ENCODE peak calls at places on chromosomes 7 and 10, in five cellular contexts. Z is fibroblast of the aortic adventitia, J is HFF-Myc, V is stomach, P is suprapubic skin. S is an unnamed sample.

GRCh38 chr10:13989616-13990015 is 341.1 kb downstream of the FRMD4A start:
- DNase-seq in Z (no peak), J (no peak), V (no peak), P (no peak), S (no peak)

GRCh38 chr7:11427686-11428273 is 404.2 kb downstream of the THSD7A start:
- DNase-seq in Z (peak; percentile 78), J (peak; percentile 33), V (no peak), P (no peak), S (peak; percentile 69)

GRCh38 chr7:2774935-2775334 is 69.2 kb downstream of the GNA12 start:
- DNase-seq in Z (no peak), J (no peak), V (no peak), P (no peak), S (no peak)

GRCh38 chr7:28272461-28272877 is 91.9 kb upstream of the JAZF1 start:
- DNase-seq in Z (peak; percentile 62), J (peak; percentile 5), V (peak; percentile 28), P (no peak), S (no peak)

GRCh38 chr10:53664620-53665019 is 892.0 kb upstream of the MBL2 start:
- DNase-seq in Z (no peak), J (no peak), V (no peak), P (no peak), S (no peak)

GRCh38 chr7:157228864-157229422 is 90.2 kb downstream of the UBE3C start:
- DNase-seq in Z (peak; percentile 15), J (no peak), V (no peak), P (no peak), S (no peak)

GRCh38 chr7:76063525-76063924 is 15.6 kb downstream of the MDH2 start:
- DNase-seq in Z (no peak), J (no peak), V (peak; percentile 86), P (no peak), S (no peak)

GRCh38 chr10:63664341-63664885 is 143.2 kb downstream of the REEP3 start:
- DNase-seq in Z (no peak), J (no peak), V (no peak), P (no peak), S (peak; percentile 66)

GRCh38 chr10:102583435-102584417 is 60.6 kb upstream of the TRIM8 start:
- DNase-seq in Z (peak; percentile 95), J (peak; percentile 85), V (peak; percentile 90), P (peak; percentile 92), S (peak; percentile 61)

GRCh38 chr10:128095023-128095752 is 31.0 kb downstream of the MKI67 start:
- DNase-seq in Z (no peak), J (no peak), V (no peak), P (no peak), S (no peak)

GRCh38 chr10:80590585-80591125 is 53.0 kb downstream of the SH2D4B start:
- DNase-seq in Z (no peak), J (no peak), V (no peak), P (peak; percentile 18), S (no peak)

GRCh38 chr7:134637934-134638719 is 8.5 kb upstream of the BPGM start:
- DNase-seq in Z (no peak), J (no peak), V (no peak), P (no peak), S (no peak)

GRCh38 chr10:128018236-128018635 is 108.0 kb downstream of the MKI67 start:
- DNase-seq in Z (peak; percentile 12), J (peak; percentile 10), V (no peak), P (no peak), S (no peak)

GRCh38 chr10:101512741-101513140 is 75.3 kb downstream of the POLL start:
- DNase-seq in Z (peak; percentile 64), J (peak; percentile 1), V (no peak), P (no peak), S (no peak)

GRCh38 chr7:50552921-50553320 is 12.3 kb downstream of the DDC start:
- DNase-seq in Z (peak; percentile 69), J (no peak), V (no peak), P (no peak), S (peak; percentile 39)

GRCh38 chr7:4629287-4629905 is 52.7 kb upstream of the FOXK1 start:
- DNase-seq in Z (no peak), J (no peak), V (no peak), P (no peak), S (no peak)

GRCh38 chr7:2191026-2191425 is 41.7 kb downstream of the MAD1L1 start:
- DNase-seq in Z (no peak), J (no peak), V (no peak), P (no peak), S (no peak)

GRCh38 chr7:45570797-45571196 is 3.4 kb upstream of the ADCY1 start:
- DNase-seq in Z (no peak), J (no peak), V (no peak), P (peak; percentile 32), S (no peak)

GRCh38 chr7:132437730-132438129 is 138.5 kb downstream of the PLXNA4 start:
- DNase-seq in Z (no peak), J (no peak), V (no peak), P (no peak), S (no peak)

GRCh38 chr7:149561072-149561471 is 63.5 kb upstream of the ZNF746 start:
- DNase-seq in Z (no peak), J (no peak), V (no peak), P (no peak), S (no peak)

GRCh38 chr7:114412548-114412947 is 2.1 kb upstream of the FOXP2 start:
- DNase-seq in Z (no peak), J (no peak), V (no peak), P (no peak), S (no peak)

GRCh38 chr10:2077231-2077630 is 339.9 kb upstream of the ADARB2 start:
- DNase-seq in Z (no peak), J (no peak), V (no peak), P (no peak), S (no peak)

GRCh38 chr10:2079603-2080078 is 342.3 kb upstream of the ADARB2 start:
- DNase-seq in Z (no peak), J (no peak), V (no peak), P (no peak), S (no peak)

GRCh38 chr10:2081501-2081900 is 344.2 kb upstream of the ADARB2 start:
- DNase-seq in Z (no peak), J (no peak), V (no peak), P (no peak), S (no peak)

DNA sequence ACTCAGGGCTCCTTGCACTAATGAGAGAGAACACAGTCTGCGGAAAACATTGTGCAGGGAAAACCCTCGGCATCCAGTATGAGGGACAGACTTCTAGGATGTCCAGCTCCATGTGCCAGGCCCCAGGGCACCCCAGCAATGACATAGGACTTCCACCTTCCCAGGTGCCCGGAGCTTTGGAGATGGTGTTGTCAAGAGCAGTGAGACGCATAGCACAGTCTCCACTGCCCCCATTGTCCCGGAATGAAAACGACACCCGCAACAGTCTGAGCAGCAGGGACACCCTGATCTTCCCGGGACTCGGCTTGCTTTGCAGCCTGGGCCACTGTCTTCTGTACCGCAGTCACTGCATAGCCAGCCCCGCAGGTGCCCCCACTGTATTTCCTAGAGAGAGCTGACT is 339.2 kb upstream of the ADARB2 start:
- DNase-seq in Z (no peak), J (no peak), V (no peak), P (no peak), S (no peak)
- TF ChIP-seq CTCF in Z (no peak), J (no peak), V (no peak), P (no peak), S (no peak)

GRCh38 chr7:18940577-18941134 is 176.8 kb downstream of the TWIST1 start:
- DNase-seq in Z (no peak), J (no peak), V (no peak), P (no peak), S (no peak)

GRCh38 chr7:18941197-18941596 is 176.2 kb downstream of the TWIST1 start:
- DNase-seq in Z (peak; percentile 28), J (no peak), V (no peak), P (no peak), S (no peak)

GRCh38 chr7:18939771-18940576 is 177.5 kb downstream of the TWIST1 start:
- DNase-seq in Z (peak; percentile 58), J (no peak), V (no peak), P (no peak), S (no peak)

DNA sequence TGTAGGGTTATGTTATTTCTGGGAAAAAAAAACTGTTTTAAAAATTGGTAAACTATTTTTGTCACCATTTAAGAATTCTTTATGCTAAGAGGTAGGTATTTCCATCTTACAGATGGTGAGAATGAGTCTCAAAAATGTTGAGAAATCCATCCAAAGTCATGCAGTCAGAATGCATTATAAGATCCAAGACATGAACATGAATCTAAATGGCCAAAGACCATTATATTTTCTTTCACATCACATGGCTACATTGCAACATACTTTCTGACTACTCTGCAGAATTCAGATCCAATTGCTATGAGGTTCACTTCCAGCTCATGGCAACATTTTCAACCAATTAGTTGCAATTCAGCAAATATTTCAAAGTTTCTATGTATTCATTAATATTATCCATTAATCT is 181.2 kb downstream of the TWIST1 start:
- DNase-seq in Z (peak; percentile 73), J (no peak), V (no peak), P (no peak), S (no peak)
- H3K4me3 ChIP-seq in Z (no peak overlapping the region), J (no peak overlapping the region), V (no peak overlapping the region), P (no peak overlapping the region), S (no peak overlapping the region)

DNA sequence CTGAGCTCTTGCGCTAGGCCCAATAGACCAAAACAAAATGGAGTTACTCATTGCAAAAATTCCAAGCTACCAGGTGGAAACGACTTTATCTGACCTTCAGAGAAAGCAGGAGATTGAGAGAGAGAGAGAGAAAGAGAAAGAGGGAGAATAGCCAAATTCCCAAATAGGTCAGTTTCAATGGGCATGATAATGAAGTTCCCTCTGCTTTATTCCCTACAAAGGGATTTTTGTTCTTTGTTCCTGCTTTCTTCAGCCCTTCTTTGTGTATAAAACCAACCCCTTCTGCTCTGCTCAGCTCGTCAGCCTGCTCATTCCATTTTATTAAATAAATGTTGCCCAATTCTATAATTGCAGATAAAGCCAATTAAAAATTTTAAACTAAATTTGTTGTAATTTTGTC is 45.0 kb upstream of the GPR37 start:
- DNase-seq in Z (no peak), J (no peak), V (no peak), P (no peak), S (no peak)
- TF ChIP-seq CTCF in Z (no peak), J (no peak), V (no peak), P (no peak), S (no peak)

DNA sequence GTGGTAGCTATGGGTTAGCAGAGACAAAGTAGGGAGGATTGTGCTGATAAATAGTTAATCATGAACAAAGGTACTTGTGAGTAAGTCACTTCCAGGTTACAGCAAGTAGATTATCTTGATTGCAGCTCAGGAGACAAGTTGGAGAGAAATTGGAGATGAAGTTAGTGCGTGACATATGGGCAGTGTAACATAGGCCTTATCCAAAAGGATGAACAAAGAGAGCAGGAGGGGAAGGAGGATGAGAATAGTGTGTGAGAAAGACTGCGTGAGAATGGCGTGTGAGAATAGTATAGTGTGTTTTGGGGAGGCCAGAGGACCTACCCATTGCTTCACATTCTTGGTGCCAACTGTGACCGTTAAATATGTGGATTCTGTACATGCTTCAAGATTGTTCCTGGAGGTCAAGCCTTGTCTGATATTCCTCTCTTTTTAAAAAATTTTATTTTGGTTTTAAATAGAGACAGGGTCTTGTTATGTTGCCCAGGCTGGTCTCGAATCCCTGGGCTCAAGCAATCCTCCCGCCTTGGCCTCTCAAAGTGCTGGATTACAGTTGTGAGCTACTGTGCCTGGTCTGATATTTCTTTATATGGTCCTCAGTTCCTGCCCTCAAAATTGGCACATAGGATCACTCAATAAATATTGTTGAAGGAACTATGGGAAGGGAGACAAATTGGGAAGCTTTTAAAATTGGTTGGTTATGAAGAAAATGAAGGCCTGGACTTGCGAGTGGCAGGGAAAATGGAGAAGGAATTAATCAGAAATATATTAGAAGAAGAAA is 3.2 kb downstream of the VCL start:
- DNase-seq in Z (no peak), J (no peak), V (no peak), P (no peak), S (no peak)
- H3K4me3 ChIP-seq in Z (peak overlapping the region; percentile 44), J (peak overlapping the region; percentile 100), V (peak overlapping the region; percentile 95), P (no peak overlapping the region), S (no peak overlapping the region)